ENCODE peak calls at places on chromosomes 5 and 9, in five cellular contexts. K is DND-41, D is heart left ventricle, V is SJSA1, Y is left lung. P is an unnamed sample.

GRCh38 chr9:127347831-127348699 is 48.9 kb upstream of the SLC2A8 start:
- DNase-seq in K (no peak), D (no peak), V (no peak), Y (no peak), P (no peak)

GRCh38 chr9:10999646-11000045 is 386.8 kb upstream of the PTPRD start:
- DNase-seq in K (no peak), D (no peak), V (no peak), Y (no peak), P (no peak)

GRCh38 chr5:147751156-147751830 is 31.2 kb downstream of the JAKMIP2 start:
- DNase-seq in K (no peak), D (no peak), V (no peak), Y (no peak), P (no peak)

GRCh38 chr9:95313010-95313498 is 4.5 kb downstream of the FANCC start:
- DNase-seq in K (no peak), D (peak; percentile 65), V (peak; percentile 66), Y (peak; percentile 77), P (no peak)

GRCh38 chr5:154385236-154385512 is 60.6 kb upstream of the SAP30L start:
- DNase-seq in K (no peak), D (no peak), V (no peak), Y (no peak), P (no peak)

GRCh38 chr5:85453026-85453349 is 1068.3 kb upstream of the EDIL3 start:
- DNase-seq in K (no peak), D (no peak), V (no peak), Y (no peak), P (no peak)

GRCh38 chr9:131951905-131952304 is 127.8 kb downstream of the MED27 start:
- DNase-seq in K (no peak), D (no peak), V (no peak), Y (no peak), P (no peak)

GRCh38 chr9:5587024-5587423 is 41.9 kb upstream of the RIC1 start:
- DNase-seq in K (no peak), D (no peak), V (peak; percentile 53), Y (no peak), P (no peak)

GRCh38 chr5:83524991-83525390 is 53.4 kb downstream of the VCAN start:
- DNase-seq in K (no peak), D (no peak), V (no peak), Y (no peak), P (no peak)

GRCh38 chr5:91742504-91742903 is 359.4 kb upstream of the ARRDC3 start:
- DNase-seq in K (no peak), D (no peak), V (no peak), Y (no peak), P (no peak)

GRCh38 chr9:127117801-127118200 is 4.6 kb downstream of the ANGPTL2 start:
- DNase-seq in K (no peak), D (no peak), V (no peak), Y (no peak), P (no peak)

GRCh38 chr9:123928471-123929176 is 1.3 kb downstream of the DENND1A start:
- DNase-seq in K (no peak), D (no peak), V (no peak), Y (no peak), P (no peak)

GRCh38 chr9:131238402-131239021 is 37.8 kb downstream of the FAM78A start:
- DNase-seq in K (no peak), D (no peak), V (no peak), Y (no peak), P (no peak)

GRCh38 chr9:27194401-27195091 is 85.5 kb downstream of the TEK start:
- DNase-seq in K (no peak), D (no peak), V (peak; percentile 53), Y (no peak), P (no peak)

GRCh38 chr9:123569343-123569694 is 213.3 kb downstream of the CRB2 start:
- DNase-seq in K (no peak), D (no peak), V (no peak), Y (no peak), P (no peak)

GRCh38 chr5:65837139-65837538 is 89.2 kb upstream of the ERBIN start:
- DNase-seq in K (no peak), D (no peak), V (no peak), Y (no peak), P (no peak)

GRCh38 chr5:107554776-107555424 is 115.8 kb downstream of the EFNA5 start:
- DNase-seq in K (no peak), D (no peak), V (no peak), Y (no peak), P (no peak)

GRCh38 chr5:88094403-88094802 is 174.2 kb downstream of the TMEM161B start:
- DNase-seq in K (no peak), D (no peak), V (no peak), Y (no peak), P (no peak)

GRCh38 chr5:116733995-116734716 is 159.5 kb upstream of the SEMA6A start:
- DNase-seq in K (no peak), D (no peak), V (no peak), Y (peak; percentile 34), P (no peak)

GRCh38 chr9:90770927-90771326 is 30.7 kb upstream of the SYK start:
- DNase-seq in K (no peak), D (no peak), V (no peak), Y (no peak), P (no peak)

GRCh38 chr5:93611900-93612898 is 29.2 kb downstream of the NR2F1 start:
- DNase-seq in K (no peak), D (no peak), V (no peak), Y (no peak), P (no peak)

GRCh38 chr9:105157178-105157583 is 87.3 kb upstream of the SLC44A1 start:
- DNase-seq in K (peak; percentile 6), D (peak; percentile 72), V (no peak), Y (peak; percentile 60), P (peak; percentile 49)

GRCh38 chr5:41527201-41527779 is 16.9 kb upstream of the PLCXD3 start:
- DNase-seq in K (no peak), D (no peak), V (no peak), Y (peak; percentile 36), P (no peak)

GRCh38 chr9:14935917-14936316 is 25.7 kb upstream of the FREM1 start:
- DNase-seq in K (no peak), D (no peak), V (no peak), Y (no peak), P (no peak)

GRCh38 chr9:92638621-92639101 is 31.3 kb downstream of the IPPK start:
- DNase-seq in K (no peak), D (no peak), V (no peak), Y (no peak), P (no peak)
- H3K4me1 ChIP-seq in K (no peaks in the 10 kb centered on the region), D (peaks cover 14% of the 10 kb centered on the region), V (no peaks in the 10 kb centered on the region), Y (no peaks in the 10 kb centered on the region), P (no peaks in the 10 kb centered on the region)

GRCh38 chr9:35839926-35840325 is 10.9 kb downstream of the TMEM8B start:
- DNase-seq in K (no peak), D (no peak), V (no peak), Y (no peak), P (no peak)

GRCh38 chr9:35844628-35845301 is 15.7 kb downstream of the TMEM8B start:
- DNase-seq in K (peak; percentile 17), D (no peak), V (peak; percentile 47), Y (peak; percentile 45), P (peak; percentile 68)

GRCh38 chr9:35842020-35842745 is 13.2 kb downstream of the TMEM8B start:
- DNase-seq in K (no peak), D (no peak), V (no peak), Y (no peak), P (no peak)

GRCh38 chr9:35840901-35841900 is 12.2 kb downstream of the TMEM8B start:
- DNase-seq in K (no peak), D (no peak), V (no peak), Y (no peak), P (no peak)

GRCh38 chr9:35842795-35843194 is 13.8 kb downstream of the TMEM8B start:
- DNase-seq in K (no peak), D (no peak), V (no peak), Y (no peak), P (no peak)
- H3K27me3 ChIP-seq in K (no peaks in the 10 kb centered on the region), D (no peaks in the 10 kb centered on the region), V (no peaks in the 10 kb centered on the region), Y (no peaks in the 10 kb centered on the region), P (no peaks in the 10 kb centered on the region)

DNA sequence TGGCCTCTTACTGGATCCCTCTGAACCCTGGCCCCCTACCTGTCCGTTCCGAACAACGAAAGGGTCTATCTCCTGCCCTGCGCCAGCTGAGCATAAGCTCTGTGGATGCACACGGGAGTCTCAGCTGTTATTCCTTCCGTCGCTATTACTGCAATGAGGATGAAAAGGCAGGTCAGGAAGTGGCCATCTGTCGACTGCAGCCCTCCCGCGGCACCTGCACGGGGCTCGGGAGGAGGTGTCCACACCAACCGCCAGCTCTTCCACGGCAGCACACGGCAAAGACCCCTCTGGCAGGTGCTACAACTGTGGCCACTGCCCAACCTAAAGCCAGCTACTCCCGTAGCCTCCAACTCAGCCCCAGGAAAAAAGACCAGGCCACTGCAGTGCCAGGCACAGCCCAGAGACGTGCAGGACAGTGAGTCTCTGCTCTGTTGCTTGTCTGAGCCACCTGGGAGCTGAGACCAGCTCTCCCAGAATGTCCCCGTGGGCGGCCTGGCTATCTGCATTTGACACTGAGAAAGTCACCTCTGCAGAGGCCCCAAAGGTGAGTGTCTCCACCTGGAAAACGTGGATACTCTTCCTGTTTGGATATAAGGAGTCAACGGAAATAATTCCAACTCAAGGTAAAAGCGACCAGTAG is 19.1 kb downstream of the CAMSAP1 start:
- DNase-seq in K (no peak), D (no peak), V (no peak), Y (no peak), P (no peak)
- H3K4me1 ChIP-seq in K (peaks cover 50% of the 10 kb centered on the region), D (peaks cover 83% of the 10 kb centered on the region), V (peaks cover 13% of the 10 kb centered on the region), Y (peaks cover 65% of the 10 kb centered on the region), P (peaks cover 74% of the 10 kb centered on the region)

GRCh38 chr5:77630246-77631165 is 8.0 kb downstream of the OTP start:
- DNase-seq in K (no peak), D (peak; percentile 67), V (peak; percentile 78), Y (peak; percentile 52), P (peak; percentile 49)
- H3K27me3 ChIP-seq in K (no peaks in the 10 kb centered on the region), D (peaks cover 91% of the 10 kb centered on the region), V (peaks cover 28% of the 10 kb centered on the region), Y (peaks cover 100% of the 10 kb centered on the region), P (peaks cover 69% of the 10 kb centered on the region)

GRCh38 chr5:33316773-33317172 is 124.0 kb upstream of the TARS1 start:
- DNase-seq in K (no peak), D (no peak), V (no peak), Y (no peak), P (no peak)

GRCh38 chr5:33317271-33317670 is 123.5 kb upstream of the TARS1 start:
- DNase-seq in K (no peak), D (no peak), V (no peak), Y (no peak), P (no peak)

GRCh38 chr5:33313150-33313549 is 127.6 kb upstream of the TARS1 start:
- DNase-seq in K (no peak), D (no peak), V (peak; percentile 43), Y (no peak), P (no peak)

GRCh38 chr5:33312631-33313030 is 128.1 kb upstream of the TARS1 start:
- DNase-seq in K (no peak), D (no peak), V (no peak), Y (no peak), P (no peak)

GRCh38 chr5:33315170-33315569 is 125.6 kb upstream of the TARS1 start:
- DNase-seq in K (no peak), D (no peak), V (no peak), Y (no peak), P (no peak)
- H3K4me1 ChIP-seq in K (no peaks in the 10 kb centered on the region), D (peaks cover 8% of the 10 kb centered on the region), V (peaks cover 48% of the 10 kb centered on the region), Y (no peaks in the 10 kb centered on the region), P (no peaks in the 10 kb centered on the region)

P was measured in CD4-positive, alpha-beta memory T cell.